ENCODE peak calls at places on chromosome X, in eight cellular contexts. L is HuH-7.5; I is WTC11; F is cardiac muscle cell; Z is NCI-H1436; X is stimulated activated CD4-positive, alpha-beta T cell treated with anti-CD3 and anti-CD28 coated beads, TNF-alpha, amount 100 ng/mL, for 4 hours; N is EL; O is uterus. B is an unnamed sample.

GRCh38 chrX:132267392-132267791 is 48.1 kb upstream of the RAP2C start:
- DNase-seq in F (no peak), X (no peak), N (no peak), L (no peak), I (no peak), O (no peak), Z (no peak), B (no peak)

GRCh38 chrX:154368630-154369452 is 5.6 kb downstream of the FLNA start:
- DNase-seq in O (peak; percentile 91), L (no peak), I (peak; percentile 31), X (peak; percentile 78), Z (no peak), N (peak; percentile 94), F (peak; percentile 93), B (peak; percentile 97)

GRCh38 chrX:24494544-24495113 is 29.5 kb downstream of the PDK3 start:
- DNase-seq in L (peak; percentile 18), Z (no peak), F (peak; percentile 84), I (no peak), X (no peak), O (peak; percentile 41), N (peak; percentile 59), B (no peak)

GRCh38 chrX:25012793-25013592 is 2.8 kb downstream of the ARX start:
- DNase-seq in O (no peak), Z (no peak), F (no peak), L (peak; percentile 45), X (no peak), N (no peak), I (peak; percentile 21), B (peak; percentile 58)

GRCh38 chrX:115952417-115953092 is 218.0 kb upstream of the AGTR2 start:
- DNase-seq in L (no peak), Z (no peak), X (no peak), N (no peak), O (no peak), I (no peak), F (no peak), B (no peak)

GRCh38 chrX:70508296-70508911 is 63.8 kb downstream of the DLG3 start:
- DNase-seq in X (no peak), F (peak; percentile 23), N (peak; percentile 26), I (no peak), L (no peak), Z (peak; percentile 72), O (no peak), B (no peak)

GRCh38 chrX:16114640-16115039 is 8.7 kb upstream of the GRPR start:
- DNase-seq in Z (no peak), L (no peak), O (no peak), F (peak; percentile 63), I (no peak), N (peak; percentile 81), X (no peak), B (no peak)

GRCh38 chrX:139832728-139833309 is 100.0 kb downstream of the ATP11C start:
- DNase-seq in I (no peak), L (no peak), Z (no peak), F (no peak), O (no peak), N (no peak), X (no peak), B (no peak)

GRCh38 chrX:79466636-79467035 is 99.5 kb upstream of the ITM2A start:
- DNase-seq in O (no peak), I (no peak), L (no peak), X (no peak), F (no peak), N (no peak), Z (no peak), B (no peak)

GRCh38 chrX:129622757-129623301 is 31.9 kb downstream of the APLN start:
- DNase-seq in O (no peak), N (peak; percentile 69), Z (no peak), X (no peak), I (peak; percentile 41), L (no peak), F (peak; percentile 95), B (no peak)

GRCh38 chrX:46263494-46263893 is 281.7 kb downstream of the ZNF674 start:
- DNase-seq in N (no peak), Z (no peak), F (no peak), I (no peak), X (no peak), O (no peak), L (no peak), B (no peak)